ENCODE peak calls at places on chromosomes 13 and 19, in four cellular contexts. X, Z, I and S are unnamed samples.

GRCh38 chr19:3899531-3900294 is 19.2 kb downstream of the ATCAY start:
- DNase-seq in I (no peak), X (no peak), Z (no peak), S (no peak)

GRCh38 chr13:106471957-106472543 is 63.4 kb downstream of the EFNB2 start:
- DNase-seq in X (no peak), Z (peak; percentile 96), I (peak; percentile 89), S (peak; percentile 8)

GRCh38 chr13:30685320-30685859 is 50.0 kb upstream of the ALOX5AP start:
- DNase-seq in X (no peak), Z (no peak), I (no peak), S (no peak)

GRCh38 chr19:30222428-30222873 is 149.7 kb upstream of the ZNF536 start:
- DNase-seq in Z (no peak), X (peak; percentile 43), I (no peak), S (peak; percentile 31)

GRCh38 chr13:79581870-79582315 is 100.9 kb downstream of the NDFIP2 start:
- DNase-seq in Z (peak; percentile 82), I (peak; percentile 32), X (no peak), S (peak; percentile 11)

GRCh38 chr19:12603714-12604113 is 6.9 kb downstream of the ZNF490 start:
- DNase-seq in Z (no peak), X (no peak), I (no peak), S (no peak)

GRCh38 chr13:90933097-90933826 is 414.2 kb upstream of the MIR17HG start:
- DNase-seq in X (no peak), I (no peak), Z (peak; percentile 68), S (no peak)

GRCh38 chr19:55153652-55154264 is 3.8 kb downstream of the TNNI3 start:
- DNase-seq in X (no peak), I (no peak), Z (no peak), S (no peak)

GRCh38 chr13:50650936-50651638 is 192.4 kb downstream of the DLEU7 start:
- DNase-seq in I (peak; percentile 12), Z (peak; percentile 69), X (no peak), S (no peak)

GRCh38 chr19:18450021-18450933 is 12.3 kb upstream of the ISYNA1 start:
- DNase-seq in I (no peak), X (no peak), Z (no peak), S (no peak)

GRCh38 chr13:85738696-85739320 is 60.4 kb downstream of the SLITRK6 start:
- DNase-seq in Z (no peak), I (no peak), X (no peak), S (no peak)

GRCh38 chr19:58354478-58355030 is 1.3 kb upstream of the A1BG start:
- DNase-seq in Z (no peak), I (no peak), X (no peak), S (no peak)

GRCh38 chr13:26186995-26187394 is 35.1 kb downstream of the RNF6 start:
- DNase-seq in Z (no peak), I (no peak), X (no peak), S (no peak)

GRCh38 chr19:42423462-42424344 is 3.5 kb downstream of the LIPE start:
- DNase-seq in X (peak; percentile 46), I (peak; percentile 88), Z (no peak), S (no peak)

GRCh38 chr13:41780736-41781708 is 179.9 kb downstream of the VWA8 start:
- DNase-seq in X (no peak), I (peak; percentile 77), Z (peak; percentile 20), S (no peak)

GRCh38 chr13:104984296-104984818 is 1551.1 kb downstream of the EFNB2 start:
- DNase-seq in Z (peak; percentile 63), I (no peak), X (no peak), S (no peak)

GRCh38 chr19:7673995-7674667 is 2.8 kb upstream of the MCEMP1 start:
- DNase-seq in X (no peak), I (peak; percentile 84), Z (peak; percentile 50), S (peak; percentile 86)

GRCh38 chr13:107441279-107441678 is 774.1 kb downstream of the LIG4 start:
- DNase-seq in I (peak; percentile 48), Z (peak; percentile 91), X (no peak), S (no peak)

GRCh38 chr19:49968279-49968922 is 7.4 kb upstream of the SIGLEC11 start:
- DNase-seq in Z (no peak), X (no peak), I (no peak), S (no peak)

GRCh38 chr19:465056-465816 is 4.4 kb upstream of the SHC2 start:
- DNase-seq in I (no peak), X (no peak), Z (no peak), S (no peak)

GRCh38 chr19:7242601-7243258 is 51.5 kb downstream of the INSR start:
- DNase-seq in Z (peak; percentile 13), X (no peak), I (peak; percentile 94), S (no peak)

GRCh38 chr19:10100163-10100785 is 2.2 kb downstream of the ANGPTL6 start:
- DNase-seq in I (no peak), Z (no peak), X (no peak), S (no peak)

GRCh38 chr13:98443329-98443728 is 133.6 kb downstream of the STK24 start:
- DNase-seq in Z (peak; percentile 82), I (peak; percentile 88), X (no peak), S (no peak)

GRCh38 chr19:35903550-35904179 is 1.3 kb downstream of the HCST start:
- DNase-seq in Z (peak; percentile 77), X (no peak), I (peak; percentile 60), S (peak; percentile 80)

GRCh38 chr13:27496851-27497250 is 46.5 kb upstream of the MTIF3 start:
- DNase-seq in Z (no peak), I (no peak), X (no peak), S (no peak)

GRCh38 chr13:46527237-46527636 is 25.7 kb upstream of the LRCH1 start:
- DNase-seq in Z (no peak), I (no peak), X (no peak), S (no peak)